ENCODE peak calls at places on chromosome 17, in four cellular contexts. X is GM12878, E is IMR-90, M is K562. L is an unnamed sample.
A peak's percentile ranks its signal among the peaks of the same experiment; 100 is the strongest.

GRCh38 chr17:42759982-42760651 is 910 bp upstream of the RAMP2 start:
- DNase-seq in E (no peak), M (no peak), X (no peak), L (peak; percentile 40)

GRCh38 chr17:55348749-55349354 is 72.8 kb downstream of the MMD start:
- DNase-seq in X (no peak), M (peak; percentile 43), E (peak; percentile 43), L (peak; percentile 56)

GRCh38 chr17:81518113-81518784 is 5.7 kb upstream of the ACTG1 start:
- DNase-seq in X (no peak), M (no peak), E (no peak), L (no peak)

GRCh38 chr17:41962768-41963434 is 3.7 kb upstream of the CNP start:
- DNase-seq in M (peak; percentile 78), X (no peak), E (peak; percentile 53), L (peak; percentile 64)

GRCh38 chr17:39014044-39014794 is 47.0 kb upstream of the FBXO47 start:
- DNase-seq in X (no peak), E (peak; percentile 73), M (peak; percentile 32), L (peak; percentile 32)

GRCh38 chr17:80106176-80106575 is 4.8 kb downstream of the GAA start:
- DNase-seq in X (no peak), M (no peak), E (no peak), L (no peak)

GRCh38 chr17:61202564-61202963 is 197.1 kb upstream of the TBX2 start:
- DNase-seq in E (peak; percentile 81), M (no peak), X (no peak), L (no peak)

GRCh38 chr17:7445011-7445927 is at the start of gene CHRNB1:
- DNase-seq in M (peak; percentile 90), E (peak; percentile 27), X (no peak), L (peak; percentile 35)

GRCh38 chr17:5299383-5299782 is 17.3 kb downstream of the RABEP1 start:
- DNase-seq in X (no peak), E (no peak), M (no peak), L (no peak)

GRCh38 chr17:57440522-57441269 is 184.4 kb downstream of the MSI2 start:
- DNase-seq in X (peak; percentile 63), E (peak; percentile 88), M (peak; percentile 59), L (peak; percentile 55)

GRCh38 chr17:73613271-73613941 is 30.8 kb downstream of the SDK2 start:
- DNase-seq in X (no peak), E (no peak), M (no peak), L (no peak)

GRCh38 chr17:65931246-65932149 is 260.4 kb downstream of the CEP112 start:
- DNase-seq in M (no peak), E (peak; percentile 12), X (no peak), L (no peak)

GRCh38 chr17:44110823-44111633 is 12.4 kb downstream of the HDAC5 start:
- DNase-seq in M (peak; percentile 95), E (peak; percentile 86), X (peak; percentile 52), L (peak; percentile 87)

GRCh38 chr17:17524091-17524490 is 27.9 kb upstream of the RASD1 start:
- DNase-seq in E (no peak), X (no peak), M (no peak), L (no peak)

GRCh38 chr17:55279203-55279602 is 14.4 kb downstream of the HLF start:
- DNase-seq in E (no peak), X (no peak), M (no peak), L (no peak)

GRCh38 chr17:73325527-73325842 is 13.7 kb upstream of the CDC42EP4 start:
- DNase-seq in E (peak; percentile 63), M (no peak), X (no peak), L (no peak)

GRCh38 chr17:82088838-82089722 is 9.0 kb downstream of the FASN start:
- DNase-seq in E (no peak), M (no peak), X (no peak), L (no peak)

GRCh38 chr17:921161-921560 is 58.4 kb downstream of the NXN start:
- DNase-seq in M (no peak), E (peak; percentile 47), X (no peak), L (no peak)

GRCh38 chr17:1882836-1883235 is 53.0 kb downstream of the RPA1 start:
- DNase-seq in E (peak; percentile 24), X (no peak), M (peak; percentile 23), L (peak; percentile 45)

GRCh38 chr17:15649861-15650391 is 30.4 kb upstream of the FBXW10B start:
- DNase-seq in M (peak; percentile 1), X (no peak), E (peak; percentile 55), L (peak; percentile 79)

GRCh38 chr17:61307905-61308886 is 91.4 kb upstream of the TBX2 start:
- DNase-seq in M (no peak), E (peak; percentile 99), X (no peak), L (no peak)

GRCh38 chr17:19336938-19337711 is 25.4 kb downstream of the B9D1 start:
- DNase-seq in M (no peak), X (no peak), E (no peak), L (no peak)

GRCh38 chr17:13600475-13601316 is 1.0 kb downstream of the HS3ST3A1 start:
- DNase-seq in X (no peak), M (peak; percentile 23), E (peak; percentile 25), L (no peak)

GRCh38 chr17:36844601-36845000 is 92.7 kb upstream of the LHX1 start:
- DNase-seq in M (no peak), X (no peak), E (no peak), L (no peak)

GRCh38 chr17:45296003-45296832 is 20.6 kb downstream of the MAP3K14 start:
- DNase-seq in E (peak; percentile 62), M (no peak), X (no peak), L (peak; percentile 52)

GRCh38 chr17:44315760-44316731 is 7.6 kb downstream of the RUNDC3A start:
- DNase-seq in X (no peak), M (peak; percentile 60), E (no peak), L (no peak)

DNA sequence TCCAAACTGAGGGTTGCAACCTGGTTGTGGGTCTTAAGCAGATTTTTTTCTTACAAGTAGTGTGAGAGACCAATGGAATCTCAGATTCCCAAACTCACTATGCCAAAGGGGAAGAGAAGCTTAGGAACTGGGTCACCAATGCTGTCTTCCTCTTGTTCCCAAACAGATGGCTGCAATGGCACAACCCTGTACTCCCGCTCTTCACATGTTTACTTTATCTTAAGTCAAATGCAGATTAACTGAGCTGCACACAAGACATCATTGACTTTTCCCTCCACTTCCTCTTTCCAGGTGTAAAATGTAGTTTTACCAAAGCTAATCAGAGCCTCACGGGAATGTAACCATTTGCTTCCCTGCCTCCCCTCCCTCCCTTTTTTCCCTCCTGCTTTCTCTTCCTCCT is 14.4 kb upstream of the CD300E start:
- DNase-seq in E (no peak), X (no peak), M (no peak), L (no peak)
- H3K4me1 ChIP-seq in E (no peaks in the 10 kb centered on the region), X (peaks cover 44% of the 10 kb centered on the region), M (no peaks in the 10 kb centered on the region), L (no peaks in the 10 kb centered on the region)

GRCh38 chr17:49365667-49366066 is 3.6 kb upstream of the ZNF652 start:
- DNase-seq in X (no peak), M (no peak), E (no peak), L (no peak)
- TF ChIP-seq FOS in X (no peak), M (no peak), E (no peak), L (no peak)

GRCh38 chr17:76996741-76997694 is 128.8 kb downstream of the MGAT5B start:
- DNase-seq in X (no peak), M (no peak), E (no peak), L (no peak)

GRCh38 chr17:76994237-76994637 is 126.0 kb downstream of the MGAT5B start:
- DNase-seq in E (no peak), M (no peak), X (no peak), L (no peak)

GRCh38 chr17:76993636-76994035 is 125.4 kb downstream of the MGAT5B start:
- DNase-seq in E (no peak), X (no peak), M (no peak), L (no peak)

GRCh38 chr17:76997981-76998531 is 129.9 kb downstream of the MGAT5B start:
- DNase-seq in M (no peak), E (no peak), X (peak; percentile 71), L (no peak)

GRCh38 chr17:76995352-76996105 is 127.3 kb downstream of the MGAT5B start:
- DNase-seq in X (no peak), E (no peak), M (no peak), L (no peak)
- H3K4me3 ChIP-seq in X (no peak overlapping the region), E (no peak overlapping the region), M (no peak overlapping the region), L (no peak overlapping the region)

DNA sequence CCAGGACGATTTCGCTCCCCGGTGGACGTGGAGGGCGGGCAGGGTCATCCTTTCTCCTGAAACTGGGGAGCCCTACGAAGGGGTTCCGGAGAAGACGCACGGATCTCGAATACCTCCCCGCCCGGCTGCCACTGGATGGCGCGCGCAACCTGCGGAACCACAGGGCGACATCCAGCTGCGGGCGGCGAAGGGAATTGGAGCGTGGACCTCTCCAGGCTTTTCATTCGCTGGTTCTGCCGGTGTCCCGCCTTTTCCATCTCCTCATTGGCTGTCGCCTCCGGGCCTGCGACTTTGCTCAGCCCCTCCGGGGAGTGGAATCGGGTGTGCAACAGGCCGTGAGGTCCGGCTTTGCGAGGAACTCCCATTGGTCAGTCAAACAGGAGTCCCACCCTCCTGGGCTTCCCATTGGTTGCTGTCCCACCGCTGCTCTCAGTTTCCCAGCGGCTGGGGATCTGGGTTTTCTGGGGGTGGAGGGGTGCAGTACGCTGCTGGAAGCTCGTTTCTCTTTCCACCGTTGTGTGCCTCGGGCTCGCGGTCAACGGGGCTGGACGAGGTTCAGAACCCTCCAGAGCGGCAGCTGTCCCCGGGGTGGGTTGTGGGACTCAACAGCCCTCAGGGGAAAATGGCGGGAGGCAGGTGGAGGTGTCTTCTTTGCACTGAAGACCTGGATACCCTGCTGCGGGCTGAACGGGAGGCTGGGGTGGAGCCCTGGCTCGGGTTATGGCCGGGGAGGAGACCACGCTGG is 14.5 kb downstream of the OR1D5 start:
- DNase-seq in X (peak; percentile 78), E (peak; percentile 97), M (peak; percentile 61), L (peak; percentile 99)
- H3K4me1 ChIP-seq in X (no peaks in the 10 kb centered on the region), E (no peaks in the 10 kb centered on the region), M (no peaks in the 10 kb centered on the region), L (no peaks in the 10 kb centered on the region)

L was measured in endothelial cell of umbilical vein.